ENCODE peak calls at places on chromosome 2, in five cellular contexts. One of them, this sample, is unnamed.

GRCh38 chr2:68472796-68473414 is 5.5 kb downstream of the APLF start:
- DNase-seq in K562: no peak
- DNase-seq in A549: no peak
- DNase-seq in HepG2: no peak
- DNase-seq in H1: no peak
- DNase-seq in this sample: no peak

GRCh38 chr2:111995148-111995547 is 59.9 kb upstream of the TMEM87B start:
- DNase-seq in K562: no peak
- DNase-seq in A549: no peak
- DNase-seq in HepG2: peak
- DNase-seq in H1: no peak
- DNase-seq in this sample: no peak

GRCh38 chr2:120238728-120239487 is 13.7 kb upstream of the RALB start:
- DNase-seq in K562: peak
- DNase-seq in A549: peak
- DNase-seq in HepG2: peak
- DNase-seq in H1: no peak
- DNase-seq in this sample: peak

GRCh38 chr2:10124538-10125045 is 2.1 kb downstream of the RRM2 start:
- DNase-seq in K562: no peak
- DNase-seq in A549: peak
- DNase-seq in HepG2: peak
- DNase-seq in H1: no peak
- DNase-seq in this sample: peak

GRCh38 chr2:235843591-235844395 is 324.4 kb downstream of the GBX2 start:
- DNase-seq in K562: no peak
- DNase-seq in A549: no peak
- DNase-seq in HepG2: no peak
- DNase-seq in H1: no peak
- DNase-seq in this sample: no peak

GRCh38 chr2:148650881-148651280 is 6.3 kb downstream of the EPC2 start:
- DNase-seq in K562: no peak
- DNase-seq in A549: no peak
- DNase-seq in HepG2: no peak
- DNase-seq in H1: no peak
- DNase-seq in this sample: no peak

GRCh38 chr2:194566907-194567660 is 1089.9 kb upstream of the SLC39A10 start:
- DNase-seq in K562: no peak
- DNase-seq in A549: no peak
- DNase-seq in HepG2: no peak
- DNase-seq in H1: no peak
- DNase-seq in this sample: no peak

GRCh38 chr2:121902616-121903015 is 147.2 kb downstream of the TSN start:
- DNase-seq in K562: peak
- DNase-seq in A549: no peak
- DNase-seq in HepG2: no peak
- DNase-seq in H1: no peak
- DNase-seq in this sample: no peak

GRCh38 chr2:85156141-85156540 is 22.9 kb downstream of the TCF7L1 start:
- DNase-seq in K562: no peak
- DNase-seq in A549: no peak
- DNase-seq in HepG2: no peak
- DNase-seq in H1: no peak
- DNase-seq in this sample: peak

GRCh38 chr2:29691386-29691950 is 229.9 kb downstream of the ALK start:
- DNase-seq in K562: no peak
- DNase-seq in A549: no peak
- DNase-seq in HepG2: no peak
- DNase-seq in H1: no peak
- DNase-seq in this sample: no peak

GRCh38 chr2:5389740-5390139 is 302.4 kb upstream of the SOX11 start:
- DNase-seq in K562: no peak
- DNase-seq in A549: no peak
- DNase-seq in HepG2: no peak
- DNase-seq in H1: no peak
- DNase-seq in this sample: no peak

GRCh38 chr2:174300114-174300513 is 34.6 kb upstream of the SP9 start:
- DNase-seq in K562: no peak
- DNase-seq in A549: no peak
- DNase-seq in HepG2: peak
- DNase-seq in H1: no peak
- DNase-seq in this sample: no peak

GRCh38 chr2:11285499-11285898 is 58.9 kb downstream of the ROCK2 start:
- DNase-seq in K562: no peak
- DNase-seq in A549: no peak
- DNase-seq in HepG2: no peak
- DNase-seq in H1: no peak
- DNase-seq in this sample: no peak

GRCh38 chr2:24179683-24180082 is 4.8 kb downstream of the FAM228A start:
- DNase-seq in K562: no peak
- DNase-seq in A549: no peak
- DNase-seq in HepG2: no peak
- DNase-seq in H1: no peak
- DNase-seq in this sample: no peak

GRCh38 chr2:24183369-24184069 is 8.7 kb downstream of the FAM228A start:
- DNase-seq in K562: no peak
- DNase-seq in A549: no peak
- DNase-seq in HepG2: no peak
- DNase-seq in H1: no peak
- DNase-seq in this sample: no peak

GRCh38 chr2:24181849-24182248 is 7.0 kb downstream of the FAM228A start:
- DNase-seq in K562: no peak
- DNase-seq in A549: no peak
- DNase-seq in HepG2: no peak
- DNase-seq in H1: no peak
- DNase-seq in this sample: no peak

GRCh38 chr2:24182507-24182906 is 7.7 kb downstream of the FAM228A start:
- DNase-seq in K562: no peak
- DNase-seq in A549: no peak
- DNase-seq in HepG2: peak
- DNase-seq in H1: no peak
- DNase-seq in this sample: no peak
- TF ChIP-seq JUN in K562: no peak
- TF ChIP-seq JUN in A549: no peak
- TF ChIP-seq JUN in HepG2: no peak
- TF ChIP-seq JUN in H1: no peak
- TF ChIP-seq JUN in this sample: no peak

GRCh38 chr2:211654211-211654780 is 884.3 kb downstream of the ERBB4 start:
- DNase-seq in K562: no peak
- DNase-seq in A549: no peak
- DNase-seq in HepG2: no peak
- DNase-seq in H1: no peak
- DNase-seq in this sample: no peak

GRCh38 chr2:211652366-211652765 is 886.2 kb downstream of the ERBB4 start:
- DNase-seq in K562: no peak
- DNase-seq in A549: no peak
- DNase-seq in HepG2: no peak
- DNase-seq in H1: no peak
- DNase-seq in this sample: no peak

DNA sequence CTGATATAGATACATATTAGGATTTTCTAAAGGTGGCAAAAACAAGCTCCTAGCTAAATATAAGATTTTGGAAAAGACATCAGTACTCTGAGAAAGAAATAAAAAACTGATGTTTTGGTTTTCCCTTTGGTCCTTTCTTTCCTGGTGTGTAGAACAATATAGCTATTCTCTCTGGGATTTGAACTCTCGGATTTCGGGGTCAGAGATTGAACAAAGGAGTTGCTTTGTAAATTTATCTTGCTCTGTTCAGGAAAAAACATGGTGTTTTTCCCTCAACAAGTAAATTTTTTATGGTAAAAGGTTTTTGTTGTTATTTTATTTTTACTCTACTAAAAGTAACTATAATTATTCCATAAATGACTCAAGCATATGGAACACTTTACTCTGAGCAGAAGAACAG is 889.3 kb downstream of the ERBB4 start:
- DNase-seq in K562: no peak
- DNase-seq in A549: no peak
- DNase-seq in HepG2: no peak
- DNase-seq in H1: no peak
- DNase-seq in this sample: no peak
- TF ChIP-seq POLR2A in K562: no peak
- TF ChIP-seq POLR2A in A549: no peak
- TF ChIP-seq POLR2A in HepG2: no peak
- TF ChIP-seq POLR2A in H1: no peak
- TF ChIP-seq POLR2A in this sample: no peak

GRCh38 chr2:200616656-200617055 is 30.8 kb downstream of the AOX1 start:
- DNase-seq in K562: no peak
- DNase-seq in A549: no peak
- DNase-seq in HepG2: no peak
- DNase-seq in H1: no peak
- DNase-seq in this sample: no peak

GRCh38 chr2:200613692-200614091 is 27.9 kb downstream of the AOX1 start:
- DNase-seq in K562: no peak
- DNase-seq in A549: no peak
- DNase-seq in HepG2: no peak
- DNase-seq in H1: no peak
- DNase-seq in this sample: no peak

GRCh38 chr2:200616193-200616592 is 30.4 kb downstream of the AOX1 start:
- DNase-seq in K562: no peak
- DNase-seq in A549: no peak
- DNase-seq in HepG2: no peak
- DNase-seq in H1: no peak
- DNase-seq in this sample: no peak

GRCh38 chr2:200615247-200615646 is 29.4 kb downstream of the AOX1 start:
- DNase-seq in K562: no peak
- DNase-seq in A549: peak
- DNase-seq in HepG2: peak
- DNase-seq in H1: no peak
- DNase-seq in this sample: peak

DNA sequence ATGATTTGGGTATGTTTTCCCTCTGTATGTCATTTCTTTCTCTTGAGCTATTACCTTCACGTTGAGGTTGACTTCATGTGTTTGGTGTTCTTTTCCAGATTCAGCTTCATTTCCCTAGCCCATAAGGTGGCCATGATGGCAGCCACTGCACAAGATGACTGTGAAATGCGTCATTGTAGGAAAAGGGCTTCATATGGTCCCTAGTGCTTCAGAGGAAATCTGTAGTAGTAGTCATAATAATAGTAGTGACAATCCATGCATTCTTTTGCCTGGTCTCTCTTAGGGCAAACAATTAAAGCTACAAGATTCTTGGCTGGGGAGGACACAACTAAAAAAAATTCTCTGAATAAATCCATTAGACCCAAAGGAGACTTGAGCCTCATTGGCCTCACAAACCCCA is 28.4 kb downstream of the AOX1 start:
- DNase-seq in K562: no peak
- DNase-seq in A549: no peak
- DNase-seq in HepG2: no peak
- DNase-seq in H1: no peak
- DNase-seq in this sample: no peak
- TF ChIP-seq JUN in K562: no peak
- TF ChIP-seq JUN in A549: no peak
- TF ChIP-seq JUN in HepG2: no peak
- TF ChIP-seq JUN in H1: no peak
- TF ChIP-seq JUN in this sample: no peak

DNA sequence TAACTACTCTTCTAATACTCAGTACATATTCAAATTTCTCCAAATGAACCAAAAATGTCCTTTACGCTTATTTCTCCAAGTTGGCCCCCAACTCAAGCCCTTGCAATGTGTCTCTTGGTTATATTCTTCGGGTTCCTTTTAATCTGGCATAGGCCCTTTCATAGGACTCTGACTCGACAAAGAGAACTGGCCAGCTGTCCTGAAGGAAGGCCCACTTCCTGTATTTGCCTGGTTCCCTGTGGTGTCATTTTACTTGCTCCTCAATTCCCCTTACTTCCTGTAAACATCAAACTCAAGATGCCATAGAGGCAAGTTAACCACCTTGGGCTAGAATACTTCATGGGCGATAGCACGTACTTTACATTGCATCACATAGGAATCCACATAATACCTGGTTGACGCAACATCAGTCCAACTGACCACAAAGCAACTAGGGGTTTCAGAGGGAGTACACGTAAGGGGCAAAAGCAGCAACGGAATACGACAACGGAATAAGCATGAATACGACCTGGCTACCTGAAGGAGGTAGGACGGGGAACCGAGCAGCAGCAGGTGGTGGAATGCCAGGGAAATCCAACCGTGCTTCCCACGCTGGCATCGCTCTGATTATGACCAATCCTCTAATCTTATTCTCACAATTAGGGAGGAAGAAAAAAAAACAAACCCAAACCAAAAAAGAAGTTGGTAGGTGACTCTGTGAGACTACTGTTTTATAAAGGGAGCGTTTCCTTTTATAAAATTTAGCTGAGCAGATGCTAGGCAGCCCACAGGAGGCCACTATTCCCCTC is 823 bp upstream of the GORASP2 start:
- DNase-seq in K562: no peak
- DNase-seq in A549: peak
- DNase-seq in HepG2: peak
- DNase-seq in H1: no peak
- DNase-seq in this sample: no peak
- TF ChIP-seq POLR2A in K562: no peak
- TF ChIP-seq POLR2A in A549: no peak
- TF ChIP-seq POLR2A in HepG2: peak
- TF ChIP-seq POLR2A in H1: peak
- TF ChIP-seq POLR2A in this sample: no peak

GRCh38 chr2:178478102-178478441 is 328 bp downstream of the FKBP7 start:
- DNase-seq in K562: peak
- DNase-seq in A549: no peak
- DNase-seq in HepG2: no peak
- DNase-seq in H1: no peak
- DNase-seq in this sample: no peak
- TF ChIP-seq JUN in K562: no peak
- TF ChIP-seq JUN in A549: no peak
- TF ChIP-seq JUN in HepG2: no peak
- TF ChIP-seq JUN in H1: no peak
- TF ChIP-seq JUN in this sample: no peak

GRCh38 chr2:142722569-142722968 is 154.9 kb upstream of the KYNU start:
- DNase-seq in K562: no peak
- DNase-seq in A549: no peak
- DNase-seq in HepG2: no peak
- DNase-seq in H1: no peak
- DNase-seq in this sample: no peak
- TF ChIP-seq POLR2A in K562: no peak
- TF ChIP-seq POLR2A in A549: no peak
- TF ChIP-seq POLR2A in HepG2: no peak
- TF ChIP-seq POLR2A in H1: no peak
- TF ChIP-seq POLR2A in this sample: no peak